ENCODE peak calls at places on chromosomes 4 and X, in five cellular contexts. V, Z, W, G and Q are unnamed samples.

GRCh38 chrX:106039920-106040319 is 1.4 kb upstream of the SERPINA7 start:
- DNase-seq in V (no peak), Z (peak), W (peak), G (peak), Q (no peak)

GRCh38 chr4:73257995-73258667 is 467 bp downstream of the ANKRD17 start:
- DNase-seq in V (peak), Z (peak), W (peak), G (peak), Q (peak)

GRCh38 chr4:168387091-168387490 is 68.5 kb upstream of the DDX60 start:
- DNase-seq in V (no peak), Z (no peak), W (no peak), G (no peak), Q (no peak)

GRCh38 chr4:41967392-41967791 is 14.2 kb upstream of the DCAF4L1 start:
- DNase-seq in V (no peak), Z (no peak), W (no peak), G (no peak), Q (no peak)

GRCh38 chr4:58514299-58514698 is 1404.1 kb upstream of the IGFBP7 start:
- DNase-seq in V (no peak), Z (peak), W (no peak), G (no peak), Q (no peak)

GRCh38 chrX:9938516-9938915 is 28.6 kb upstream of the CLDN34 start:
- DNase-seq in V (no peak), Z (no peak), W (no peak), G (no peak), Q (no peak)

GRCh38 chr4:24164797-24165196 is 274.9 kb upstream of the PPARGC1A start:
- DNase-seq in V (no peak), Z (no peak), W (no peak), G (no peak), Q (no peak)

GRCh38 chr4:158159054-158159717 is 13.6 kb downstream of the GASK1B start:
- DNase-seq in V (peak), Z (peak), W (peak), G (peak), Q (peak)

GRCh38 chrX:115949900-115950822 is 220.4 kb upstream of the AGTR2 start:
- DNase-seq in V (no peak), Z (no peak), W (no peak), G (no peak), Q (no peak)

GRCh38 chrX:46327229-46328081 is 217.8 kb downstream of the ZNF674 start:
- DNase-seq in V (no peak), Z (peak), W (peak), G (no peak), Q (peak)

GRCh38 chr4:57442834-57443291 is 332.7 kb upstream of the IGFBP7 start:
- DNase-seq in V (peak), Z (peak), W (peak), G (peak), Q (peak)

GRCh38 chr4:13918110-13918509 is 290.6 kb upstream of the BOD1L1 start:
- DNase-seq in V (peak), Z (peak), W (peak), G (peak), Q (peak)

GRCh38 chrX:78708171-78708570 is 39.3 kb upstream of the LPAR4 start:
- DNase-seq in V (peak), Z (peak), W (peak), G (peak), Q (peak)

GRCh38 chr4:176409627-176410026 is 89.9 kb downstream of the SPCS3 start:
- DNase-seq in V (peak), Z (no peak), W (no peak), G (peak), Q (no peak)

GRCh38 chrX:109299091-109299490 is 182.8 kb downstream of the GUCY2F start:
- DNase-seq in V (no peak), Z (no peak), W (no peak), G (peak), Q (peak)

GRCh38 chr4:26197018-26197779 is 123.6 kb upstream of the RBPJ start:
- DNase-seq in V (peak), Z (peak), W (peak), G (peak), Q (peak)

GRCh38 chr4:33841120-33841519 is 2403.2 kb downstream of the ARAP2 start:
- DNase-seq in V (no peak), Z (no peak), W (no peak), G (no peak), Q (no peak)

GRCh38 chr4:136078971-136079370 is 1453.3 kb downstream of the PCDH18 start:
- DNase-seq in V (peak), Z (no peak), W (peak), G (peak), Q (no peak)

GRCh38 chrX:11499076-11500044 is 166.4 kb downstream of the ARHGAP6 start:
- DNase-seq in V (peak), Z (no peak), W (peak), G (peak), Q (peak)

GRCh38 chr4:147735413-147736301 is 3.8 kb downstream of the ARHGAP10 start:
- DNase-seq in V (no peak), Z (no peak), W (no peak), G (no peak), Q (peak)

GRCh38 chr4:56995525-56995924 is 16.8 kb downstream of the POLR2B start:
- DNase-seq in V (peak), Z (no peak), W (peak), G (peak), Q (peak)

GRCh38 chr4:85603437-85604336 is 128.7 kb downstream of the ARHGAP24 start:
- DNase-seq in V (no peak), Z (no peak), W (peak), G (peak), Q (peak)

GRCh38 chr4:150080335-150080734 is 2.1 kb downstream of the DCLK2 start:
- DNase-seq in V (peak), Z (no peak), W (no peak), G (peak), Q (peak)

GRCh38 chr4:176584031-176584430 is 208.7 kb downstream of the VEGFC start:
- DNase-seq in V (peak), Z (no peak), W (no peak), G (peak), Q (peak)

GRCh38 chrX:133681416-133681815 is 266.1 kb upstream of the GPC4 start:
- DNase-seq in V (no peak), Z (no peak), W (no peak), G (no peak), Q (no peak)

GRCh38 chrX:153450114-153450948 is 4.5 kb upstream of the TREX2 start:
- DNase-seq in V (no peak), Z (no peak), W (no peak), G (no peak), Q (no peak)

GRCh38 chrX:82961129-82961528 is 547.0 kb upstream of the POU3F4 start:
- DNase-seq in V (no peak), Z (no peak), W (no peak), G (no peak), Q (no peak)

GRCh38 chrX:68808686-68809357 is 20.0 kb upstream of the EFNB1 start:
- DNase-seq in V (no peak), Z (peak), W (peak), G (peak), Q (peak)
- TF ChIP-seq CTCF in V (peak), Z (no peak), W (peak), G (peak), Q (peak)

GRCh38 chr4:80307183-80307735 is 28.3 kb upstream of the CFAP299 start:
- DNase-seq in V (peak), Z (no peak), W (peak), G (no peak), Q (peak)
- H3K4me3 ChIP-seq in V (no peak), Z (no peak), W (no peak), G (no peak), Q (no peak)

GRCh38 chrX:23271011-23271410 is 63.6 kb upstream of the PTCHD1 start:
- DNase-seq in V (no peak), Z (no peak), W (no peak), G (no peak), Q (no peak)
- TF ChIP-seq CTCF in V (no peak), Z (no peak), W (no peak), G (no peak), Q (no peak)

DNA sequence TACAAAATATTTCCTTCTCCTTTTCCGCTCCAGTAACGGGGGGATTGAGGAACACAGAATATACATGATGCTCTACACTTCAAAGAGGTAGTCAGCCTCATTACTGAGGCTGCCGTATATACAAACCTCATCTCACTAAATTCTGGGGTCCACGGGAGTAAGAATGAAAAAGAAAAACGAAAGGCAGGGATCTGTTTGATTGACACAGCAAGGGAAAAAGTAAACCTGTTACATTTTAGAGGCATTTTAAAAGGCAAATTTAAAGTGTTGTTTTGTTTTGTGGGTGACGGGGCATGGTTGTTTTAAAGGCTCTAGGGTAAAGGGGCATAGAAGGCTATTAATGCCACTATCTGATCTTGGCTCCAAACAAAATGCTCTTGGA is 2.9 kb upstream of the PCDH10 start:
- DNase-seq in V (no peak), Z (no peak), W (no peak), G (no peak), Q (no peak)
- H3K4me3 ChIP-seq in V (no peak), Z (peak), W (peak), G (no peak), Q (no peak)